ENCODE peak calls at places on chromosome 11, in six cellular contexts. M, S, Y, E, W and J are unnamed samples.

GRCh38 chr11:60959445-60959844 is 7.5 kb upstream of the SLC15A3 start:
- DNase-seq in M (no peak), S (no peak), Y (no peak), E (no peak), W (no peak), J (no peak)

GRCh38 chr11:197741-198235 is 4.9 kb downstream of the SCGB1C1 start:
- DNase-seq in M (no peak), S (no peak), Y (no peak), E (no peak), W (no peak), J (no peak)

GRCh38 chr11:133698654-133699053 is 146.7 kb downstream of the SPATA19 start:
- DNase-seq in M (no peak), S (no peak), Y (no peak), E (no peak), W (no peak), J (no peak)

GRCh38 chr11:126354631-126355323 is 709 bp upstream of the ST3GAL4 start:
- DNase-seq in M (no peak), S (no peak), Y (no peak), E (peak), W (no peak), J (no peak)

GRCh38 chr11:70082829-70083228 is 4.7 kb downstream of the ANO1 start:
- DNase-seq in M (no peak), S (no peak), Y (no peak), E (no peak), W (no peak), J (no peak)

GRCh38 chr11:18455686-18456372 is at the start of gene LDHAL6A:
- DNase-seq in M (no peak), S (no peak), Y (no peak), E (no peak), W (no peak), J (no peak)

GRCh38 chr11:85844439-85845051 is 10.6 kb upstream of the CCDC83 start:
- DNase-seq in M (no peak), S (no peak), Y (no peak), E (no peak), W (no peak), J (no peak)

GRCh38 chr11:124669193-124669592 is 4.3 kb downstream of the SIAE start:
- DNase-seq in M (no peak), S (no peak), Y (peak), E (peak), W (no peak), J (no peak)

GRCh38 chr11:17250561-17251350 is 25.8 kb upstream of the NUCB2 start:
- DNase-seq in M (no peak), S (no peak), Y (no peak), E (no peak), W (no peak), J (no peak)

GRCh38 chr11:36411202-36411640 is 98.9 kb downstream of the TRAF6 start:
- DNase-seq in M (no peak), S (no peak), Y (no peak), E (no peak), W (peak), J (no peak)

GRCh38 chr11:117927926-117928325 is 1.3 kb downstream of the TMPRSS13 start:
- DNase-seq in M (no peak), S (no peak), Y (no peak), E (no peak), W (no peak), J (no peak)

GRCh38 chr11:19605500-19606371 is 106.9 kb upstream of the NAV2 start:
- DNase-seq in M (no peak), S (no peak), Y (no peak), E (no peak), W (no peak), J (no peak)

GRCh38 chr11:11588890-11589289 is 32.9 kb downstream of the GALNT18 start:
- DNase-seq in M (no peak), S (no peak), Y (no peak), E (no peak), W (no peak), J (no peak)

GRCh38 chr11:132803436-132803835 is 728.9 kb downstream of the OPCML start:
- DNase-seq in M (no peak), S (no peak), Y (no peak), E (no peak), W (no peak), J (no peak)

GRCh38 chr11:57180141-57180561 is 1.6 kb upstream of the LRRC55 start:
- DNase-seq in M (no peak), S (no peak), Y (no peak), E (no peak), W (no peak), J (no peak)

GRCh38 chr11:33044281-33044680 is 4.9 kb downstream of the TCP11L1 start:
- DNase-seq in M (no peak), S (no peak), Y (no peak), E (no peak), W (no peak), J (no peak)

GRCh38 chr11:108204376-108204775 is 18.1 kb downstream of the NPAT start:
- DNase-seq in M (no peak), S (no peak), Y (no peak), E (no peak), W (no peak), J (no peak)

GRCh38 chr11:71305041-71305440 is 52.7 kb upstream of the SHANK2 start:
- DNase-seq in M (no peak), S (no peak), Y (no peak), E (no peak), W (no peak), J (no peak)

GRCh38 chr11:16184588-16184987 is 171.8 kb downstream of the SOX6 start:
- DNase-seq in M (no peak), S (no peak), Y (peak), E (no peak), W (no peak), J (no peak)

GRCh38 chr11:20658135-20658534 is 11.3 kb upstream of the NELL1 start:
- DNase-seq in M (no peak), S (no peak), Y (no peak), E (no peak), W (no peak), J (no peak)

GRCh38 chr11:40597546-40598113 is 861.8 kb downstream of the LRRC4C start:
- DNase-seq in M (no peak), S (no peak), Y (no peak), E (no peak), W (no peak), J (no peak)

GRCh38 chr11:9139628-9140357 is 48.4 kb upstream of the SCUBE2 start:
- DNase-seq in M (no peak), S (no peak), Y (no peak), E (no peak), W (no peak), J (no peak)

GRCh38 chr11:74322667-74323066 is 11.2 kb upstream of the P4HA3 start:
- DNase-seq in M (no peak), S (no peak), Y (no peak), E (no peak), W (no peak), J (no peak)

GRCh38 chr11:123885570-123885969 is at the start of gene TMEM225:
- DNase-seq in M (no peak), S (no peak), Y (no peak), E (no peak), W (no peak), J (no peak)

GRCh38 chr11:118742304-118742703 is 48.7 kb downstream of the DDX6 start:
- DNase-seq in M (no peak), S (no peak), Y (peak), E (no peak), W (no peak), J (no peak)

GRCh38 chr11:79794484-79795393 is 353.9 kb upstream of the TENM4 start:
- DNase-seq in M (no peak), S (no peak), Y (no peak), E (no peak), W (no peak), J (no peak)

GRCh38 chr11:77129841-77130756 is 2.1 kb downstream of the MYO7A start:
- DNase-seq in M (no peak), S (no peak), Y (no peak), E (no peak), W (no peak), J (no peak)

GRCh38 chr11:58963551-58964075 is 24.3 kb downstream of the GLYATL1 start:
- DNase-seq in M (no peak), S (peak), Y (no peak), E (no peak), W (no peak), J (no peak)

GRCh38 chr11:48017105-48017874 is 36.9 kb downstream of the PTPRJ start:
- DNase-seq in M (no peak), S (no peak), Y (no peak), E (no peak), W (no peak), J (no peak)

GRCh38 chr11:88332851-88333250 is 4.7 kb downstream of the CTSC start:
- DNase-seq in M (no peak), S (no peak), Y (no peak), E (no peak), W (no peak), J (no peak)

GRCh38 chr11:86101941-86102407 is 33.1 kb upstream of the PICALM start:
- DNase-seq in M (no peak), S (no peak), Y (no peak), E (no peak), W (no peak), J (no peak)

DNA sequence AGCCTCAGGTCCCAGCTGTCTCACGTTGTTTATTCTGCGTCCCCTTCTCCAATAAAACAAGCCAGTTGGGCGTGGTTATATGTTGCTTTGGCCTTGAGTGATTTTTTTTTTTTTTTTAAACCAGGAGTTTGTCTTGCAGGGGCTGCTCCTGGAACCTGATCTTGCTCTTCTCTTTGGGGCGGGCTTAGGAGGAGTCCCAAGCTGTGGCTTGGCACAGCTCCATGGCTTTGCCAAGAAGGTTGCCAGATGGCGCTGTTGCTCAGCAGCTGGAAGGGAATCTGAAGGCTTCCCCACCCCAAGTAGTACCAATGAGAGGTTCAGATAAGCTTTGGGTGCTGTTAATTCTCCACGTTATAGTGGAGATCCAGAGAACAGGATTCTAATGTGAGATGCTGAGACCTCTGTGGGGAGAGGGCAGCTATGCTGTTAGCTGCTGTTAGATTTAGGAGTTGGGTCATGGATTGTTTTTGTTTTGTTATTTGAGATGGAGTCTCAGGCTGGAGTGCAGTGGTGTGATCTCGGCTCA is 2.0 kb upstream of the FERMT3 start:
- DNase-seq in M (peak), S (peak), Y (peak), E (peak), W (peak), J (peak)
- TF ChIP-seq POLR2A in M (no peak), S (no peak), Y (no peak), E (peak), W (peak), J (peak)

DNA sequence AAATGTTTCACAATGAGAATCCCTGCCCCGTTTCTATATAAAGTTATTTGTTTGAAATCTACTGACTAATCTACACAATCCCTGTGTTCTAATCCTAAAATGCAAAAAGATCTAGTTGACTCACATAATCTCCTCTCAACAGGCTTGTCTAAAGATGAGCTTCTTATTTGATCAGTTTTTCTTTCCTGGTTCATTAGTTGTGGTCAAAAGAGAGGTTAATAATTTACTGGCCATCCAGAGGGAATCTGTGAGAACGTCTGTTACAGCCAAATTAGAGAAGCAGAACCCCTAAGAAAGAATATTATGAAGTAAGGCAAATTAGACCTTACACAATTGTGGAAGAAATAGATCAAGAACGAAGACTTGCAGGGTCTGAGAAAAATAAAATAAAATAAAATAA is 173.7 kb upstream of the ANO3 start:
- DNase-seq in M (no peak), S (no peak), Y (no peak), E (no peak), W (no peak), J (no peak)
- TF ChIP-seq TAF1 in M (no peak), S (no peak), Y (no peak), E (no peak), W (no peak), J (no peak)

GRCh38 chr11:96306600-96306932 is 36.4 kb downstream of the MAML2 start:
- DNase-seq in M (no peak), S (no peak), Y (no peak), E (no peak), W (no peak), J (no peak)

GRCh38 chr11:96307748-96308133 is 35.3 kb downstream of the MAML2 start:
- DNase-seq in M (no peak), S (no peak), Y (no peak), E (no peak), W (no peak), J (no peak)

GRCh38 chr11:96309001-96309642 is 33.9 kb downstream of the MAML2 start:
- DNase-seq in M (no peak), S (no peak), Y (no peak), E (no peak), W (no peak), J (no peak)

GRCh38 chr11:96309643-96310017 is 33.4 kb downstream of the MAML2 start:
- DNase-seq in M (no peak), S (no peak), Y (no peak), E (no peak), W (no peak), J (no peak)

DNA sequence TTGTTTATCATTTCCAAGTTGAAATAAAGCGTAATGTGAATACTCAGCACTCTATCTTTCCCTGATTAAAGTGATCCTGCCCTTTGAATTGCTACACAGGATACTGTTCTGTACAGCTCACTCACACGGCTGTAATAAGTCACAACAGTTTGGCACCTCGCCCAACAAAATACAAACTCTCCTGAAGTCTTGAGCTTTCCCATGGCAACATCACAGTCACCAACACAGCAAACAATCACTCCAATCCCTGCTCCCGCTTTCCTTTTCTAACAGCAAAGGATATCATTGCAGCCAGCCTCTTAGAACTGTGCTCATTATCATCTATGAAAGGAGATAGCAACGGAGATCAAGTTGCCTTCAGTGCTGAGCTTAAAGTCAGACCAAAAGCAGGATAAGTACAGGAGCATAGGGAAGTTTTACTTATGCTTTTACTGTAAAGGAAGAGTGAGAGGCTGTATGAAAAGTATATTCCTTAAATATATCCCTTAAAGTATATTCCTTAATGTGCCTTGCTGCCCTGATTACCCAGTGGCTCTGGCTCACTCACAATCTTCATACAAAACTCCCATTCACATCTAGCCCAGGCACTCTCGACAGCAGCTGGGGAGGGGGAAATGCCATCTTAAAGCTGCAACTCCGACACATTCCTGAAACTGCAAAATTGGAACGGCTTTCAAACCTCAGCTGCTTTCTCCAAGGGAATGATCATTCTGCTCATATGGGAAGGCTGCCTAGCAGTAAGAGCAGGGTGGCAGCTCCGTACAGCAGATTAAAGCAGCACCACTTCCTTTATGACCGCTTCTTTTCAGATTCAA is 35.9 kb downstream of the MAML2 start:
- DNase-seq in M (no peak), S (no peak), Y (peak), E (peak), W (no peak), J (no peak)
- TF ChIP-seq POLR2A in M (no peak), S (no peak), Y (no peak), E (no peak), W (no peak), J (no peak)

DNA sequence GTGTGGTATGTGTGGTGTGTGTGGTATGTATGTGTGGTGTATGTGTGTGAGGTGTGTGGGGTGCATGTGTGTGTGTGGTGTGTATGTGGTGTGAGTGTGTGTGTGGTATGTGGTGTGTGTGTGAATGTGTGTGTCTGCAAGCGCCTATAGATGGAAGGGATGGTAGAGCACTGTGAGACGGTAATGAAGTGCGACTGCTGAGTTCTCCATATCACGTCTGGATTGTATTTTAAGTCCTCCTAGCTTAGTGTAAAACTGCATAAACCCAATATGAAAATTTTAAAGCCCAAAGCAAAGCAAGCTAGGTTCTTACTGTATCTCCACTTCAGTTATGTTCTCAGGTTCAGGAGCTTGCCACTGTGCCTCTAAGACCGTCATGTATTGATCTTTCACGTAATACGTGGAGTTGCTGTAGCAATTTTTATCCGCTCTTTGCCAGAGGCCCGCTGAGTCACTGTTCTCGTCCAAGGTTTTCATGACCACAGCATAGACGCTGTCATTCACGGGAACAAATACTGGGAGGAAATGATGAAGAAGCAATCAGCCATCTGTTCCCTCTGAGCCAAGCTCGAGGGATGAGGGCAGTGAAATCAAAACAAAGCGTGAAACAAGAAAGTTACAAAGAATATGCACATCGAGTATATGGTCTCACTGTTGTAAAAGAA is 5.5 kb downstream of the PLET1 start:
- DNase-seq in M (no peak), S (no peak), Y (peak), E (peak), W (no peak), J (no peak)
- TF ChIP-seq TAF1 in M (no peak), S (no peak), Y (no peak), E (no peak), W (no peak), J (no peak)

DNA sequence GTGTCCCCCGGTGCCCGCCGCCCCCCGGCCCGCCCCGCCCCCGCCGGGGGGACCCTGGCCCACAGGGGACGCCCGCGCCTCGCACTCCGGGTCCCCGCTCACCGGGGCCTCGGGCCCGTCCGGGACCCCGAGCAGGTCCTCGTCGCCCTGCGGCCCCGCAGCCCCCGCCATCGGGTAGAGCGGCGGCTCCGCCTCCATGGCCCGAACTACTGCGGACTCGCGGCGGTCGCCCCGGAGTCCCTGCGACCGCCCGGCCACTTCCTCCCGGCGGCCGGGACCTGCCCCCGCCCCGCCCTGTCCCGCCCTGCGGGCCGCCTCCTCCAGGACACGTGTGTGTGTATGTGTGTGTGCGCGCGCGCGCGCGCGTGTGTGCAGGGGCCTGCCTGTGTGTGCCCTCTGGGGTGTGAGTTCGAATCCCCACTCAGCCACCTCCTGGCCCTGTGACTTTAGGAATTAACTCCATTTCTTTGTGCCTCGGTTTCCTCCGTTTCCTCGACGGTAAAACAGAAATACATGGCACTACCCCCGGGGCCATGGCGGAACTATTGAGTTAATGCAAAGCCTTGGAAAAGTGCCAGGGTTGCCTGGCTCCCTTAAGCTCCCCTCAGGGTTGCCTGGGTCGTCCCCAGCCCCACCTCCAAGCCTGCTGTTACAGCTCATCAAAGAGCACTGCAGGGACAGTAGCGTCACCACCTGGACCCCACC is at the start of gene UNC93B1:
- DNase-seq in M (peak), S (no peak), Y (peak), E (peak), W (peak), J (peak)
- TF ChIP-seq POLR2A in M (peak), S (no peak), Y (no peak), E (peak), W (peak), J (peak)

DNA sequence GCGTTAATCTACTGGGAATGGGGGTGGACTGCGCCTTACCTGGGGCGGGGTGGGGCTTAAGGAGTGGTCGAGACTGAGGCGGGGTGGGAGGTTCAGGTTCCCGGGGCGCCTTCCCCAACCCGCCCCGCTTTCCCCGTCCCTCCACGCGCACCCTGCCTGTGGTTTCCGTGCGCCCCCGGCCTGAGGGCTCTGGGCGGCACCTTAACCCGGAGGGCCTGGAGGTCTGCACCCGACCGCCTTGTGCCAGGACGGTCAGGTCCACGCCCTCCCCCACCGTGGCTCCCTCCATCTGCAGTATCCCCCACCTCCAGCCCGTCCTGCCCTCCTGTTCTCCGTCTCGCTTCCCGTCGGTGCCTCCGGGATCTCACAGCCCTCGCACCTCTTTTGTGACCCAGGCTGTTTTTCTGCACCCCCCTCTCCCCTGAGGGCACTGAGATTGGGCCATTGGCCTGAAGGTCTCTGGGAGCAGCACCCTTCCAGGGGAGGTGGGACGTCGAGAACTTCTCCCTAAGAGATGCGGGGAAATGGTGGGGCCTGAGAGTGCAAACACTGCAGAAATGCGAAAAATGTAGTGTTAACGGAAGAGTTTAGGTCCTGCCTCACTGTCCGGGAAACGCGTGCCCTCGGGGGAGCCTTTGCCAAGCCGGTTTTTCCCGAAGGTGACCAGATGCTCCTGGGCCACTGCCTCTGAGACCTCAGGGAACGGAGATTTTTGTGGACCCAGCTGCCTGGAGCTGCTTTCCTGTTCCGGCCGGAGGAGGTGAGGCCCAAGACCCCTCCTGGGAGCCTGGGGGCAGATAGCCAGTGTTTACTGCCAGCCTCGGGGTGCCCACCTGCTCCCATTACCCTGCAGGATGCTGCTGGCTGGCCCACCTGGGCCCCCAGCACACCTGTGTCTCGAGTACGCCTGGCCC is 1.2 kb upstream of the ASCL2 start:
- DNase-seq in M (no peak), S (no peak), Y (no peak), E (no peak), W (no peak), J (no peak)
- TF ChIP-seq TAF1 in M (no peak), S (no peak), Y (no peak), E (no peak), W (no peak), J (no peak)